ENCODE peak calls at places on chromosomes 12 and 14, in five cellular contexts. K is pancreas; P is body of pancreas; U is naive thymus-derived CD4-positive, alpha-beta T cell; C is tibial artery. Q is an unnamed sample.
A peak's percentile ranks its signal among the peaks of the same experiment; 100 is the strongest.

GRCh38 chr12:80702889-80703605 is 4.4 kb upstream of the MYF6 start:
- DNase-seq in K (no peak), U (no peak), P (no peak), C (no peak), Q (no peak)

GRCh38 chr12:93127582-93128331 is 198.7 kb upstream of the EEA1 start:
- DNase-seq in K (peak; percentile 52), P (peak; percentile 74), U (no peak), C (peak; percentile 92), Q (no peak)

GRCh38 chr14:80456200-80456599 is 244.9 kb upstream of the DIO2 start:
- DNase-seq in P (no peak), C (no peak), K (no peak), U (no peak), Q (no peak)

GRCh38 chr12:91043408-91043807 is 14.4 kb downstream of the KERA start:
- DNase-seq in C (no peak), K (no peak), P (no peak), U (no peak), Q (no peak)

GRCh38 chr12:16048511-16048910 is 137.4 kb downstream of the DERA start:
- DNase-seq in K (no peak), C (no peak), U (no peak), P (no peak), Q (no peak)

GRCh38 chr14:69610859-69611263 is 535 bp upstream of the SUSD6 start:
- DNase-seq in C (no peak), U (no peak), P (no peak), K (no peak), Q (no peak)

GRCh38 chr14:35403397-35404245 is 928 bp downstream of the NFKBIA start:
- DNase-seq in U (peak; percentile 91), K (peak; percentile 97), P (peak; percentile 98), C (peak; percentile 99), Q (peak; percentile 93)

GRCh38 chr14:105913221-105913620 is 386.8 kb downstream of the TMEM121 start:
- DNase-seq in K (no peak), U (no peak), C (no peak), P (no peak), Q (no peak)

GRCh38 chr14:47269788-47270492 is 405.5 kb downstream of the MDGA2 start:
- DNase-seq in K (no peak), P (no peak), U (no peak), C (no peak), Q (no peak)

GRCh38 chr12:112198120-112198733 is 72.9 kb downstream of the TRAFD1 start:
- DNase-seq in P (peak; percentile 49), C (no peak), K (no peak), U (peak; percentile 32), Q (no peak)

GRCh38 chr14:99322731-99323599 is 51.0 kb upstream of the BCL11B start:
- DNase-seq in K (no peak), C (no peak), P (no peak), U (no peak), Q (no peak)

GRCh38 chr14:58066115-58066514 is 85.9 kb downstream of the ARMH4 start:
- DNase-seq in U (no peak), K (no peak), P (no peak), C (no peak), Q (no peak)

GRCh38 chr12:53750812-53751335 is 905 bp downstream of the CISTR start:
- DNase-seq in C (peak; percentile 66), U (no peak), K (peak; percentile 35), P (peak; percentile 48), Q (no peak)

GRCh38 chr12:88181881-88182280 is 39.8 kb downstream of the TMTC3 start:
- DNase-seq in K (no peak), C (no peak), U (no peak), P (no peak), Q (no peak)

GRCh38 chr12:56644654-56645053 is 1.1 kb downstream of the ATP5F1B start:
- DNase-seq in U (no peak), K (no peak), P (no peak), C (no peak), Q (no peak)
- H3K27ac ChIP-seq in U (peak overlapping the region; percentile 93), K (no peak overlapping the region), P (peak overlapping the region; percentile 93), C (peak overlapping the region; percentile 91), Q (peak overlapping the region; percentile 86)

DNA sequence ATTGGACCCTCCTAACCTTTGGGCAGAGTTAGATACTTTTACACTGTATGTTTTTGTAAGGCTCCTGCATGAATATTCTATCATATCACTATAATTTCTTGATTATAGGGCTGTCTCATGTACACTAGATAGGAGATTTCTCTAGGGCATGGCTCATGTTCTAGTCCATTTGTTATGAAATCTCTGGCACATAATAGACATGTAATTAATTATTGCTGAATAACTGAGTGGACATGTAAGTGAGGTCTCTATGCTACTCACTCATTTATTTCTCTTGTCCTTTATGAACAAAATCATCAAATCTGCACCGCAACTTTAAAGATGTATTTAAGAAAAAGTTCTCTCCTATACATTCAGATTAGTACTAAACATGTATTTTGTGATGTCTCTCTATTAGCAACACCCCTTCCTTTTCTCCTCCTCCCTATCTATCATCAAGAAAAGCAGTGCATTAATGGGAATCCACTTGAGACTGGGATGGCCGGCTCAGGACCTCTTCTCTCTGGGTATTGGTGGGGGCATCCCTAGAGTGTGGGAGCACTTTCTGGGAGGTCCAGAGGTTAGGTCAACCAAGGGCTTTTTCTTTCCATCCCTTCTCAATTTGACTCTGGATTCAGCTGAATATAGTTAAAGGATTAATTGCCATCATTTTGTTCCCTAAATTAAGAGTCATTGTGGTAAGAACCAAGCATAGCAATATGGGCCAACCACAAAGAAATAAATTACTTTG is 168.0 kb upstream of the HMGA2 start:
- DNase-seq in K (no peak), C (no peak), P (no peak), U (no peak), Q (no peak)
- H3K4me1 ChIP-seq in K (no peaks in the 10 kb centered on the region), C (no peaks in the 10 kb centered on the region), P (no peaks in the 10 kb centered on the region), U (no peaks in the 10 kb centered on the region), Q (no peaks in the 10 kb centered on the region)

DNA sequence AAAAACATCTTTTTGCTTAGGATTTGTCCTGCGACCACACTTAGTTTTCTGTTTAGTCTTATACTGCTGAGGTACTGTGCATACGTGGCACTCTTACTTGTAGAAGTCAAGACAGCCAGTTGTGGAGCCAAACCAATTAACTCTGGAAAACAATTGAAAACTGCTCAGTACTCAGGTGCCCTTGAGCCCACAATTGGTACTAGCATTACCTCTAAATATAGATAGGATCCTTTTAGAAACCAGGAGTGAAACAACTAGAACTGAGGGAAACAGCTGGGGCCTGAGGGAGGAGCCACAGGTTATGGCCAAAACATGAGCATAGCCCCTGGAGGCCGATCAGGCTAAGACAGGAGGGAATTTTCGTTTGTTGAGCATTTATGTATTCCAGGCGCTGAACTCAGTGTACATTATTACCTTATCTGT is 2.5 kb downstream of the SPATS2 start:
- DNase-seq in K (no peak), U (no peak), P (peak; percentile 48), C (no peak), Q (no peak)
- H3K4me3 ChIP-seq in K (no peak overlapping the region), U (no peak overlapping the region), P (no peak overlapping the region), C (no peak overlapping the region), Q (no peak overlapping the region)

DNA sequence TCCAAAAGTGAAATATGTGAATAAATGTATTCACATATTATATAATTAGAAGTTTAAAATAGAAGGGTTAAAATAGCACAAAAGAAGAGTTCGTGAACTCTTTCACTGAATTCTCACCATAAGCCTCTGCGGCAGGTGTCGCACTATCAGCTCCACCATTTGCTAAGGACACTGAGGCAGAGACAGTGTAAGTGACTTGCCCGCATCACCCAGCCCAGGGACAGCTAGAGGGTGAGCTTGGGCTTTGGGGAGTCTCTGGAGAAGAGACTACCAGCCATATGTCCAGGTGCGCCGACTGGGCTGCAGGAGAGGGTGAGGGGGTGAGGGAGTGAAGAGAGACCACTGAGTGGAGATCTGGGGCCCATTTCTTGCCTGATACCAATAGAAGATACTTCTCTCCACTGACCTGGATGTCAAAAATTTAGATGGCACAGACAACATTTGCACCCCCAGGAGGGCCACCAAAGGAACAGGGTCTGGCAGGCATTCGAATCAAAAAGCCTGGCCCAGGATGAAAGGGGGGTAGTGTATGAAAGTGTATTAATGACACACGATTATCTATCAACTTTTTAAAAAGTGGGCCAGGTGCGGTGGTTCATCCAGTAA is 28.5 kb downstream of the FAIM2 start:
- DNase-seq in U (no peak), P (no peak), C (no peak), K (no peak), Q (no peak)
- H3K27ac ChIP-seq in U (no peak overlapping the region), P (no peak overlapping the region), C (no peak overlapping the region), K (no peak overlapping the region), Q (no peak overlapping the region)

GRCh38 chr12:55039761-55040160 is 20.0 kb downstream of the NEUROD4 start:
- DNase-seq in P (no peak), U (no peak), C (no peak), K (no peak), Q (no peak)
- H3K4me1 ChIP-seq in P (peaks cover 7% of the 10 kb centered on the region), U (peaks cover 43% of the 10 kb centered on the region), C (no peaks in the 10 kb centered on the region), K (no peaks in the 10 kb centered on the region), Q (peaks cover 5% of the 10 kb centered on the region)

GRCh38 chr12:116398193-116398592 is 120.7 kb upstream of the MED13L start:
- DNase-seq in P (no peak), C (no peak), U (no peak), K (no peak), Q (no peak)
- H3K4me3 ChIP-seq in P (no peak overlapping the region), C (no peak overlapping the region), U (no peak overlapping the region), K (no peak overlapping the region), Q (no peak overlapping the region)

GRCh38 chr14:92397839-92398564 is 75.0 kb downstream of the SLC24A4 start:
- DNase-seq in C (no peak), U (no peak), K (no peak), P (no peak), Q (no peak)

GRCh38 chr14:92401561-92401960 is 78.6 kb downstream of the SLC24A4 start:
- DNase-seq in U (no peak), P (no peak), K (no peak), C (no peak), Q (no peak)

GRCh38 chr14:92392726-92393125 is 69.8 kb downstream of the SLC24A4 start:
- DNase-seq in U (no peak), P (no peak), C (no peak), K (no peak), Q (no peak)

GRCh38 chr14:92400579-92401444 is 77.8 kb downstream of the SLC24A4 start:
- DNase-seq in K (no peak), U (no peak), C (no peak), P (no peak), Q (no peak)

GRCh38 chr14:92397140-92397815 is 74.3 kb downstream of the SLC24A4 start:
- DNase-seq in C (no peak), U (no peak), K (no peak), P (no peak), Q (no peak)
- H3K27ac ChIP-seq in C (no peak overlapping the region), U (no peak overlapping the region), K (no peak overlapping the region), P (no peak overlapping the region), Q (no peak overlapping the region)

GRCh38 chr14:74977164-74977900 is 21.9 kb upstream of the PGF start:
- DNase-seq in P (no peak), K (no peak), C (peak; percentile 65), U (no peak), Q (no peak)
- H3K4me1 ChIP-seq in P (no peaks in the 10 kb centered on the region), K (no peaks in the 10 kb centered on the region), C (peaks cover 72% of the 10 kb centered on the region), U (no peaks in the 10 kb centered on the region), Q (no peaks in the 10 kb centered on the region)

GRCh38 chr12:25590021-25590721 is 37.1 kb upstream of the LMNTD1 start:
- DNase-seq in C (no peak), P (no peak), K (no peak), U (peak; percentile 67), Q (no peak)

GRCh38 chr12:25587346-25587745 is 34.3 kb upstream of the LMNTD1 start:
- DNase-seq in C (no peak), U (no peak), K (no peak), P (no peak), Q (no peak)

GRCh38 chr12:25591132-25591531 is 38.0 kb upstream of the LMNTD1 start:
- DNase-seq in K (no peak), U (no peak), C (no peak), P (no peak), Q (no peak)

GRCh38 chr12:25594376-25594775 is 41.3 kb upstream of the LMNTD1 start:
- DNase-seq in C (no peak), U (no peak), K (no peak), P (no peak), Q (no peak)

GRCh38 chr12:25592725-25593495 is 39.8 kb upstream of the LMNTD1 start:
- DNase-seq in C (no peak), U (no peak), P (no peak), K (no peak), Q (no peak)
- H3K4me3 ChIP-seq in C (no peak overlapping the region), U (no peak overlapping the region), P (no peak overlapping the region), K (no peak overlapping the region), Q (no peak overlapping the region)